ENCODE peak calls at places on chromosomes 13 and 19, in five cellular contexts. A is AG04450; C is neural progenitor cell; D is GM12878; O is CD4-positive, alpha-beta T cell. T is an unnamed sample.

GRCh38 chr19:12790628-12791344 is 500 bp upstream of the JUNB start:
- DNase-seq in A (no peak), C (peak; percentile 31), D (no peak), O (no peak), T (peak; percentile 23)

GRCh38 chr19:5697890-5698634 is 8.0 kb downstream of the RPL36 start:
- DNase-seq in A (no peak), C (no peak), D (no peak), O (no peak), T (no peak)

GRCh38 chr19:290539-291521 is at the start of gene PLPP2:
- DNase-seq in A (no peak), C (peak; percentile 51), D (no peak), O (no peak), T (no peak)

GRCh38 chr19:44847144-44848035 is 1.3 kb downstream of the NECTIN2 start:
- DNase-seq in A (no peak), C (peak; percentile 75), D (no peak), O (no peak), T (peak; percentile 83)

GRCh38 chr13:79533781-79534400 is 52.9 kb downstream of the NDFIP2 start:
- DNase-seq in A (no peak), C (no peak), D (no peak), O (no peak), T (peak; percentile 20)

GRCh38 chr13:35485451-35485850 is 9.0 kb upstream of the MAB21L1 start:
- DNase-seq in A (no peak), C (no peak), D (no peak), O (no peak), T (no peak)

GRCh38 chr19:46813570-46814358 is 25.4 kb upstream of the SLC1A5 start:
- DNase-seq in A (no peak), C (no peak), D (no peak), O (no peak), T (no peak)

GRCh38 chr19:55179570-55180484 is at the start of gene SYT5:
- DNase-seq in A (no peak), C (peak; percentile 82), D (no peak), O (peak; percentile 42), T (peak; percentile 42)

GRCh38 chr13:97574926-97575325 is 141.0 kb downstream of the RAP2A start:
- DNase-seq in A (peak; percentile 23), C (peak; percentile 53), D (no peak), O (no peak), T (peak; percentile 67)

GRCh38 chr13:46392967-46393366 is 5.9 kb upstream of the RUBCNL start:
- DNase-seq in A (no peak), C (no peak), D (no peak), O (no peak), T (no peak)

GRCh38 chr19:2286402-2287140 is 4.6 kb upstream of the PEAK3 start:
- DNase-seq in A (no peak), C (no peak), D (no peak), O (no peak), T (no peak)
- H3K27me3 ChIP-seq in A (peaks cover 39% of the 10 kb centered on the region), C (peaks cover 100% of the 10 kb centered on the region), D (peaks cover 3% of the 10 kb centered on the region), O (no peaks in the 10 kb centered on the region), T (peaks cover 91% of the 10 kb centered on the region)

DNA sequence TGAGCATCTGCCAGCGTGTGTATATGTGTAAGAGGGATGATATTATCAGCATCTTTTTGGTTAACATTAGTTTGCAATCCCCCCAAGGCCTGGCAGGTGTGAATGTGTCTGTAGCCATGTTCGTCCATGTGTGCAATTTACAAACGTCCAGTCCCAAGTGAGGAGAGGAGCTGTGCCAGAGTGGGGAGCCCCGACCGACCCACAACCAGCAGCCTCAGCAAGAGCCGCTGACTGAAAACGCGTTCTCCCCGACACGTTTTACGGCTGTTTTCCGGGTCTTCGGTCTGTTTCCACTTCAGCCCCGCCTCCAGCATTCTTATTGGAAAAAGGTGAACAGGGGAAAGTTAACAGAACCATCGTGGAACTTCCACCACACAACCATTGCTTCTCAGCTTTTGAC is 119.1 kb upstream of the SOX1 start:
- DNase-seq in A (no peak), C (no peak), D (no peak), O (no peak), T (no peak)
- H3K27me3 ChIP-seq in A (no peaks in the 10 kb centered on the region), C (no peaks in the 10 kb centered on the region), D (no peaks in the 10 kb centered on the region), O (no peaks in the 10 kb centered on the region), T (peaks cover 25% of the 10 kb centered on the region)

DNA sequence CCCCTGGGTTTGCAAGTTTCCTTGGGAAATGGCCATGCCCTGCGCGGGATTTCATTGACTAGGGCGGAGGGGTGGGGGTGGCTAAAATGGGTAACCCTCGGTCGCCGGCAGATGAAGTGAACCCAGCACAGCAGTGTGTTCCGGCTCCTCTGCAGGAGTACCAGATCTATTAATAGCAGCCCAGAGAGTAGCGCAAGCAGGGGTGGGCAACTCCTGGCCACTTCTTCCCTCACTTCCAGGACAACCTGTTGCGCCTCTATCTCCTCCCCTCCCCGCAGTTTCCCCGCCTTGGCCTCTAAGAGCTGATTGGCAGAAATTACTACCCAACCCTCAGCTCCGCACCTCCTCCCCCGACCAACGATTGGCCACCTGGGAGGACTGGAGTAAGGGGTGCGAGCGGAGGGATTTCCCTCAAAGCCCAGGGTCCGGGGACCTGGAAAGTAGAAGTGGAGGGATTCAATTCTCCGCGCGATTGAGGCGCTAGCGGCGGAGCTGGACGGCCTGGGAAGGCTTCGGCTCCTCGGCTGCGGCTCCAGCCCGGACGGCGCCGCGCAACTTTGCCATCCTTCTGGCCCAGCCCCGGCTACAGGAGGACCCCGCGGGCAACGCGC is at the start of gene FREM2:
- DNase-seq in A (no peak), C (peak; percentile 97), D (no peak), O (no peak), T (peak; percentile 96)
- H3K27me3 ChIP-seq in A (peaks cover 21% of the 10 kb centered on the region), C (peaks cover 19% of the 10 kb centered on the region), D (peaks cover 9% of the 10 kb centered on the region), O (peaks cover 22% of the 10 kb centered on the region), T (peaks cover 11% of the 10 kb centered on the region)

GRCh38 chr13:99991013-99991805 is 9.6 kb downstream of the ZIC2 start:
- DNase-seq in A (no peak), C (peak; percentile 39), D (no peak), O (no peak), T (no peak)
- H3K27me3 ChIP-seq in A (peaks cover 96% of the 10 kb centered on the region), C (peaks cover 89% of the 10 kb centered on the region), D (peaks cover 44% of the 10 kb centered on the region), O (peaks cover 100% of the 10 kb centered on the region), T (peaks cover 100% of the 10 kb centered on the region)

GRCh38 chr19:15536350-15536749 is 28.0 kb downstream of the CYP4F22 start:
- DNase-seq in A (no peak), C (no peak), D (no peak), O (no peak), T (no peak)

GRCh38 chr19:15539638-15540037 is 31.3 kb downstream of the CYP4F22 start:
- DNase-seq in A (no peak), C (no peak), D (peak; percentile 11), O (no peak), T (no peak)

GRCh38 chr19:15544283-15544682 is 36.0 kb downstream of the CYP4F22 start:
- DNase-seq in A (no peak), C (no peak), D (no peak), O (no peak), T (no peak)

GRCh38 chr19:15538774-15539173 is 30.4 kb downstream of the CYP4F22 start:
- DNase-seq in A (no peak), C (no peak), D (no peak), O (no peak), T (no peak)

DNA sequence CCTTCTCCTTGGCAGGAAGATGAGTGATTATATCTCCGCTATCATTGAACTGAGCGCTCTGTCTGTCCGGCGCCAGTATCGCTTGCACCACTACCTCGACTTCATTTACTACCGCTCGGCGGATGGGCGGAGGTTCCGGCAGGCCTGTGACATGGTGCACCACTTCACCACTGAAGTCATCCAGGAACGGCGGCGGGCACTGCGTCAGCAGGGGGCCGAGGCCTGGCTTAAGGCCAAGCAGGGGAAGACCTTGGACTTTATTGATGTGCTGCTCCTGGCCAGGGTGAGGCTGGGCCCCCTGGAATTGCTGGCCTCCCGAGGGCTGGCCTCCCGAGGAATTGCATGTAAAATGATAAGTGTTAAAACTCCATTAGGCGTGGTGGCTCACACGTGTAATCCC is 32.1 kb downstream of the CYP4F22 start:
- DNase-seq in A (no peak), C (no peak), D (no peak), O (no peak), T (no peak)
- H3K27me3 ChIP-seq in A (no peaks in the 10 kb centered on the region), C (no peaks in the 10 kb centered on the region), D (no peaks in the 10 kb centered on the region), O (no peaks in the 10 kb centered on the region), T (no peaks in the 10 kb centered on the region)

T was measured in cardiac muscle cell.